ENCODE peak calls at places on chromosome 3, in eight cellular contexts. W is body of pancreas, G is esophagus muscularis mucosa, E is gastrocnemius medialis, X is right lobe of liver, I is heart left ventricle, T is ovary, S is HepG2. B is an unnamed sample.

GRCh38 chr3:171776839-171777607 is 33.3 kb downstream of the PLD1 start:
- DNase-seq in W (no peak), G (no peak), E (no peak), X (no peak), I (no peak), T (no peak), S (no peak), B (no peak)

GRCh38 chr3:127234784-127235183 is 41.9 kb downstream of the PRR23E start:
- DNase-seq in W (no peak), G (no peak), E (no peak), X (no peak), I (no peak), T (no peak), S (no peak), B (no peak)

GRCh38 chr3:198043149-198043548 is 83.1 kb downstream of the LMLN start:
- DNase-seq in W (no peak), G (no peak), E (no peak), X (no peak), I (no peak), T (no peak), S (no peak), B (no peak)

GRCh38 chr3:162142511-162142910 is 645.9 kb downstream of the OTOL1 start:
- DNase-seq in W (no peak), G (no peak), E (no peak), X (no peak), I (no peak), T (no peak), S (no peak), B (no peak)

GRCh38 chr3:183762304-183762703 is 63.1 kb downstream of the MAP6D1 start:
- DNase-seq in W (no peak), G (no peak), E (peak; percentile 56), X (no peak), I (no peak), T (no peak), S (no peak), B (no peak)

GRCh38 chr3:159158213-159158612 is 356.4 kb downstream of the MFSD1 start:
- DNase-seq in W (no peak), G (no peak), E (no peak), X (no peak), I (no peak), T (no peak), S (no peak), B (no peak)

GRCh38 chr3:148389916-148390315 is 307.8 kb upstream of the AGTR1 start:
- DNase-seq in W (no peak), G (no peak), E (no peak), X (no peak), I (no peak), T (no peak), S (no peak), B (no peak)

GRCh38 chr3:84963137-84963536 is 4.3 kb downstream of the CADM2 start:
- DNase-seq in W (no peak), G (no peak), E (no peak), X (no peak), I (no peak), T (no peak), S (no peak), B (no peak)

GRCh38 chr3:196454935-196455334 is 22.7 kb upstream of the UBXN7 start:
- DNase-seq in W (no peak), G (no peak), E (peak; percentile 78), X (no peak), I (no peak), T (no peak), S (no peak), B (no peak)

GRCh38 chr3:74377701-74378100 is 236.8 kb downstream of the CNTN3 start:
- DNase-seq in W (no peak), G (no peak), E (no peak), X (no peak), I (no peak), T (no peak), S (no peak), B (no peak)

GRCh38 chr3:107240183-107241091 is 136.8 kb upstream of the CCDC54 start:
- DNase-seq in W (peak; percentile 77), G (peak; percentile 93), E (peak; percentile 50), X (peak; percentile 77), I (peak; percentile 86), T (peak; percentile 86), S (peak; percentile 4), B (peak; percentile 69)

GRCh38 chr3:10737785-10738184 is 78.2 kb upstream of the SLC6A11 start:
- DNase-seq in W (no peak), G (no peak), E (no peak), X (no peak), I (no peak), T (no peak), S (no peak), B (no peak)

GRCh38 chr3:107752202-107752990 is 229.6 kb downstream of the BBX start:
- DNase-seq in W (peak; percentile 25), G (no peak), E (no peak), X (no peak), I (no peak), T (no peak), S (peak; percentile 39), B (no peak)

GRCh38 chr3:149247929-149248691 is 26.5 kb upstream of the CP start:
- DNase-seq in W (peak; percentile 61), G (no peak), E (no peak), X (no peak), I (no peak), T (no peak), S (peak; percentile 25), B (no peak)

GRCh38 chr3:134693226-134693625 is 42.4 kb upstream of the KY start:
- DNase-seq in W (no peak), G (no peak), E (no peak), X (no peak), I (no peak), T (no peak), S (no peak), B (no peak)

GRCh38 chr3:43155464-43156121 is 49.7 kb upstream of the POMGNT2 start:
- DNase-seq in W (peak; percentile 75), G (peak; percentile 92), E (peak; percentile 57), X (no peak), I (peak; percentile 73), T (peak; percentile 67), S (peak; percentile 51), B (peak; percentile 60)

GRCh38 chr3:38003371-38003816 is 12.8 kb downstream of the VILL start:
- DNase-seq in W (peak; percentile 79), G (peak; percentile 94), E (peak; percentile 45), X (peak; percentile 63), I (peak; percentile 73), T (peak; percentile 76), S (peak; percentile 59), B (peak; percentile 79)

GRCh38 chr3:175585898-175586297 is 726.8 kb downstream of the NAALADL2 start:
- DNase-seq in W (no peak), G (no peak), E (no peak), X (no peak), I (no peak), T (no peak), S (no peak), B (no peak)

GRCh38 chr3:12127366-12127765 is 31.3 kb downstream of the TIMP4 start:
- DNase-seq in W (no peak), G (no peak), E (no peak), X (no peak), I (no peak), T (no peak), S (no peak), B (no peak)

DNA sequence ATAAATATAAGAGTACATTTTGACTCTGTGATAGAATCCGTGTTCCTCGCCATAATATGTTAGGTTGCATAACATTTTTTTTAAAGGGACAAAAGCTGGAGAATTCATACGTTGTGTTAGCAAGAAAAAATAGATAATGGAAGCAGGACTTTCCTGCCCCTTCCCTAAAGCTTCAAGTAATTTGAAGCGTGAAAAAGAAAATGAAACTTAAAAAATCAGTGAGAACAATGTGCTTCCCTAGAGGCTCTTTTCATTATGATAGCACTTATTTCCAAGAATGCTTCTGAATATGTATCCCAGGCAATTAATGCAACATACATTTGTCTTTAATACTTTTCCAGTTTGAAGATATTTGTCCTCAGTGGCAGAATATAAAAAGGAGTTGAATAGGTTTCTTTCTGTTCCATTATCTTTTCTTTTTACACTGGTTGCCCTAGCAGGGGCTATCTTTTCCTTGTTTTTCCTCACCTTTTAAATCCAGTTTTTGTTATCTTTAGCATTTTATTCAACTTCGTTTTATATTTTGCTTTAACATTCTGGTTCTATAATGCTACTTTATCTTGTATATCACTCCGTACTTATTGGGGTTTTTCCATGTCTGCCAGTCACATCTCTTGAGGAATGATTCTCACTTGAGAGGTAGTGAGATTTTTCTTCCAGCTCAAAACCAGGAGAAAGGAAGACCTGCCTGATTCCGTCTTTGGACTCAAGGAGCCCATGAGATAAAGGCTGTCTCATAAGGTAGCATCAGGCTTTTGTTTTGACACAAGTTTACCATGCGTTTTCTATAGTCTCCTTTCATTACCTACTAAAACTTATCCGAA is 113.8 kb downstream of the MBNL1 start:
- DNase-seq in W (no peak), G (no peak), E (no peak), X (no peak), I (no peak), T (no peak), S (no peak), B (no peak)
- H3K4me1 ChIP-seq in W (peaks cover 63% of the 10 kb centered on the region), G (peaks cover 68% of the 10 kb centered on the region), E (peaks cover 94% of the 10 kb centered on the region), X (peaks cover 60% of the 10 kb centered on the region), I (peaks cover 47% of the 10 kb centered on the region), T (peaks cover 4% of the 10 kb centered on the region), S (peaks cover 69% of the 10 kb centered on the region), B (peaks cover 14% of the 10 kb centered on the region)

GRCh38 chr3:124985358-124985757 is 50.8 kb upstream of the MUC13 start:
- DNase-seq in W (no peak), G (no peak), E (peak; percentile 37), X (no peak), I (peak; percentile 35), T (no peak), S (no peak), B (no peak)
- TF ChIP-seq POLR2A in W (no peak), G (no peak), E (no peak), X (no peak), I (no peak), T (no peak), S (no peak), B (no peak)

GRCh38 chr3:16401273-16401672 is 112.2 kb downstream of the RFTN1 start:
- DNase-seq in W (no peak), G (no peak), E (no peak), X (no peak), I (no peak), T (no peak), S (no peak), B (no peak)

GRCh38 chr3:16399473-16399872 is 114.0 kb downstream of the RFTN1 start:
- DNase-seq in W (no peak), G (no peak), E (no peak), X (no peak), I (peak; percentile 75), T (peak; percentile 65), S (no peak), B (no peak)

GRCh38 chr3:16400143-16400935 is 113.2 kb downstream of the RFTN1 start:
- DNase-seq in W (no peak), G (no peak), E (no peak), X (no peak), I (no peak), T (no peak), S (no peak), B (no peak)

GRCh38 chr3:16404349-16404895 is 109.1 kb downstream of the RFTN1 start:
- DNase-seq in W (no peak), G (peak; percentile 79), E (no peak), X (no peak), I (no peak), T (no peak), S (no peak), B (no peak)

GRCh38 chr3:16402451-16402850 is 111.0 kb downstream of the RFTN1 start:
- DNase-seq in W (no peak), G (no peak), E (no peak), X (no peak), I (no peak), T (no peak), S (no peak), B (no peak)
- H3K4me3 ChIP-seq in W (no peak overlapping the region), G (no peak overlapping the region), E (no peak overlapping the region), X (no peak overlapping the region), I (no peak overlapping the region), T (no peak overlapping the region), S (no peak overlapping the region), B (no peak overlapping the region)

GRCh38 chr3:173913397-173913796 is 515.9 kb downstream of the NLGN1 start:
- DNase-seq in W (no peak), G (no peak), E (no peak), X (no peak), I (peak; percentile 60), T (no peak), S (no peak), B (no peak)
- H3K4me1 ChIP-seq in W (no peaks in the 10 kb centered on the region), G (peaks cover 4% of the 10 kb centered on the region), E (no peaks in the 10 kb centered on the region), X (no peaks in the 10 kb centered on the region), I (peaks cover 5% of the 10 kb centered on the region), T (peaks cover 2% of the 10 kb centered on the region), S (no peaks in the 10 kb centered on the region), B (no peaks in the 10 kb centered on the region)

B was measured in stomach.